ENCODE peak calls at places on chromosomes 5 and 9, in four cellular contexts. E is HepG2, Z is HEK293T, Y is K562. T is an unnamed sample.

GRCh38 chr9:125434986-125435775 is 173.6 kb downstream of the GAPVD1 start:
- DNase-seq in E (no peak), Z (no peak), Y (no peak), T (no peak)

GRCh38 chr5:69493235-69493925 is 790 bp downstream of the OCLN start:
- DNase-seq in E (no peak), Z (peak), Y (no peak), T (peak)

GRCh38 chr5:119417891-119418781 is 34.2 kb upstream of the HSD17B4 start:
- DNase-seq in E (no peak), Z (no peak), Y (no peak), T (no peak)

GRCh38 chr5:165631235-165631634 is 2125.8 kb downstream of the MAT2B start:
- DNase-seq in E (no peak), Z (no peak), Y (no peak), T (no peak)

GRCh38 chr5:38297830-38298608 is 39.7 kb downstream of the EGFLAM start:
- DNase-seq in E (no peak), Z (no peak), Y (peak), T (no peak)

GRCh38 chr5:88672644-88673493 is 210.1 kb downstream of the MEF2C start:
- DNase-seq in E (no peak), Z (no peak), Y (no peak), T (peak)

GRCh38 chr5:145245354-145245753 is 589.8 kb downstream of the PRELID2 start:
- DNase-seq in E (no peak), Z (no peak), Y (no peak), T (no peak)

GRCh38 chr9:111957856-111958631 is 61.4 kb downstream of the UGCG start:
- DNase-seq in E (no peak), Z (no peak), Y (no peak), T (no peak)

GRCh38 chr5:124790895-124791732 is 44.7 kb upstream of the ZNF608 start:
- DNase-seq in E (no peak), Z (peak), Y (no peak), T (no peak)

GRCh38 chr9:133144142-133144886 is 19.4 kb downstream of the GBGT1 start:
- DNase-seq in E (peak), Z (peak), Y (peak), T (peak)

GRCh38 chr5:122908662-122909061 is 63.2 kb downstream of the SNX24 start:
- DNase-seq in E (no peak), Z (no peak), Y (peak), T (no peak)

GRCh38 chr9:93684806-93685553 is 108.6 kb downstream of the PHF2 start:
- DNase-seq in E (no peak), Z (peak), Y (peak), T (peak)

GRCh38 chr5:177507165-177507564 is 2.5 kb downstream of the DOK3 start:
- DNase-seq in E (peak), Z (no peak), Y (no peak), T (no peak)

GRCh38 chr5:103035701-103036100 is 84.2 kb downstream of the GIN1 start:
- DNase-seq in E (no peak), Z (no peak), Y (no peak), T (no peak)

GRCh38 chr9:80679920-80680319 is 1009.4 kb downstream of the TLE1 start:
- DNase-seq in E (no peak), Z (no peak), Y (no peak), T (no peak)

GRCh38 chr5:139383275-139383992 is at the start of gene SLC23A1:
- DNase-seq in E (peak), Z (no peak), Y (no peak), T (no peak)

GRCh38 chr5:154202379-154203260 is 12.1 kb downstream of the GALNT10 start:
- DNase-seq in E (no peak), Z (no peak), Y (peak), T (no peak)

GRCh38 chr9:7298123-7298522 is 501.5 kb downstream of the DMAC1 start:
- DNase-seq in E (no peak), Z (no peak), Y (no peak), T (no peak)

GRCh38 chr9:94014066-94014654 is 59.0 kb upstream of the BARX1 start:
- DNase-seq in E (peak), Z (peak), Y (peak), T (no peak)

GRCh38 chr9:124212381-124213050 is 45.2 kb upstream of the NEK6 start:
- DNase-seq in E (no peak), Z (no peak), Y (no peak), T (no peak)

GRCh38 chr9:98129451-98129881 is 10.4 kb upstream of the TRIM14 start:
- DNase-seq in E (no peak), Z (no peak), Y (no peak), T (no peak)

GRCh38 chr5:71836084-71836483 is 117.0 kb downstream of the CARTPT start:
- DNase-seq in E (no peak), Z (no peak), Y (no peak), T (no peak)

GRCh38 chr5:157758706-157759105 is 15.2 kb downstream of the LSM11 start:
- DNase-seq in E (no peak), Z (no peak), Y (no peak), T (no peak)

GRCh38 chr9:84670106-84670800 is 724 bp downstream of the NTRK2 start:
- DNase-seq in E (no peak), Z (no peak), Y (no peak), T (peak)

DNA sequence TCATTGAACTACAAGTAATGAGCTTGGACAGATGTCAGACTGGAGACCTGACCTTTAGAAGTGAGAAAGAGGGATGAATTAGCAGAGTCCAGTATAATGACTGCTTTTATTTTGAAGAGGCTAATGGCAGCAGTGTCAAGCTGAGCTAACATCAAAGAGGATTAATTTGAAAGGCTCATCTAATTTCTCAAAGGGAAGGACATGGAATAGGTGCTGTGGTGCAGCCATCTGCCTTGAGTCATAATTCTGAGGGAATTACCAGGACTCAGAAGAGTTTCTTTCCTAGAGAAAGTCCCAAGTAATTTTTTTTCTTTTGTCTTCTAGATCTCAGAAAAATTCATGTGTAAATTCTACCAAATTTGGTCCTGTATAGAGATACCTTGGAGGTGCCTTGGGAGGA is 57.7 kb downstream of the FAM81B start:
- DNase-seq in E (no peak), Z (no peak), Y (no peak), T (no peak)
- TF ChIP-seq ELF4 in E (no peak), Z (no peak), Y (no peak), T (no peak)

DNA sequence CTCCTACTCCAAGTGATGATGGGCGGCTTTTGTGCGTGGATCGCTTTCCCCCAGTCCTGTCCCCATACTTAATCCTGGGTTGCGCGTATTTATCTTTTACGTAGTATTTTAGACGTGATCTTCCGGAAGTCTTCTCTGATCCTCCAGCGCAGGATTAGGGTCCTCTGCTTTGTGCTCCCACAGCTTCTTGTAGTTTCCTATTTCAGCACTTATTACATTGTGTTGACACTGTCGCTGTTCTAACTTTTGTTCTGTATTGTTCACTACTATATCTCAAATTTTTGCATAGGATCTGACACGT is 453 bp downstream of the IK start:
- DNase-seq in E (no peak), Z (no peak), Y (no peak), T (no peak)
- TF ChIP-seq ELF4 in E (no peak), Z (no peak), Y (no peak), T (no peak)

GRCh38 chr9:76463211-76463610 is 4.2 kb downstream of the GCNT1 start:
- DNase-seq in E (no peak), Z (no peak), Y (no peak), T (no peak)

GRCh38 chr9:76465442-76466298 is 6.7 kb downstream of the GCNT1 start:
- DNase-seq in E (no peak), Z (no peak), Y (no peak), T (no peak)

GRCh38 chr9:76464706-76465105 is 5.7 kb downstream of the GCNT1 start:
- DNase-seq in E (no peak), Z (no peak), Y (no peak), T (no peak)

DNA sequence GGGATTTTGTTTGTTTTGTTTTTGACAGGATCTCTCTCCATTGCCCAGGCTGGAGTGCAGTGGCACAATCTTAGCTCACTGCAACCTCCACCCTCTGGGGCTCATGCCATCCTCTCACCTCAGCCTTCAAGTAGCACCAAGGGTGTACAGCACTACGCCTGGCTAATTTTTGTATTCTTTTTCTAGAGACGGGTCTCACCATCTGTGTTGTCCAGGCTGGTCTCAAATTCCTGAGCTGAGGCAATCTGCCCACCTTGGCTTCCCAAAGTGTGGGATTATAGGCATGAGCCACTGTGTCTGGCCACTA is 7.3 kb downstream of the GCNT1 start:
- DNase-seq in E (no peak), Z (no peak), Y (no peak), T (no peak)
- TF ChIP-seq ELF4 in E (no peak), Z (no peak), Y (no peak), T (no peak)

GRCh38 chr5:61019642-61020041 is 74.6 kb downstream of the NDUFAF2 start:
- DNase-seq in E (no peak), Z (no peak), Y (no peak), T (no peak)
- TF ChIP-seq ELF4 in E (no peak), Z (no peak), Y (no peak), T (no peak)

GRCh38 chr5:156096259-156096658 is 230.7 kb upstream of the SGCD start:
- DNase-seq in E (no peak), Z (no peak), Y (no peak), T (no peak)

GRCh38 chr5:156095709-156096241 is 231.2 kb upstream of the SGCD start:
- DNase-seq in E (no peak), Z (no peak), Y (no peak), T (no peak)

GRCh38 chr5:156093024-156093423 is 233.9 kb upstream of the SGCD start:
- DNase-seq in E (no peak), Z (no peak), Y (no peak), T (no peak)

DNA sequence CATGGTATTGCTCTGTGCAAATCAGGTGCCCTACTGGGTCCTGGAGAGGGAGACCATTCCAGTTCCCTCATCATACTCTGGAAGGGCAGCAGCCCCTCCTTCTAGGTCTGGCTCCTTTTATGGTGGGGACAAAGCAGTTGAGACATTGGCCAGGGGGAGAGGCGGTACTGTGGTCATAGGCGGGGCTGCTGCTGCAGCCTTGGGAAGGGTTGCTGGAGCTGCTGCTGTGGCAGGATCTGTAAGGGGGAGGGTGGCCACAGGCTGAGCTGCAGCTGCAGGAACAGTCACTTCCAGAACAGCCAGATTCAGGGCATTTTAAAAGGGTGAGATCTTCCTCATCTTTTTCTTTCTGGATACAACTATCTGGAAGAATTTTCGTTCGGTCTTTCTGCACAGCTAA is 233.0 kb upstream of the SGCD start:
- DNase-seq in E (no peak), Z (peak), Y (no peak), T (peak)
- TF ChIP-seq ELF4 in E (no peak), Z (no peak), Y (no peak), T (no peak)

T was measured in WTC11.